ENCODE peak calls at places on chromosomes 1 and 21, in eight cellular contexts. One of them, this sample, is unnamed.

GRCh38 chr1:10429868-10430215 is 391 bp upstream of the CENPS start:
- DNase-seq in activated CD4-positive, CD25-positive, alpha-beta regulatory T cell treated with anti-CD3 and anti-CD28 coated beads, Interleukin-2, amount 50 U/mL, for 72 hours: no peak
- DNase-seq in CD4-positive, CD25-positive, alpha-beta regulatory T cell: no peak
- DNase-seq in HTR-8/SVneo: no peak
- DNase-seq in fibroblast of the aortic adventitia: peak; percentile 47
- DNase-seq in substantia nigra: no peak
- DNase-seq in NCI-H2081: no peak
- DNase-seq in GM23338: no peak
- DNase-seq in this sample: no peak

GRCh38 chr1:41683681-41684500 is 199.4 kb upstream of the EDN2 start:
- DNase-seq in HTR-8/SVneo: no peak
- DNase-seq in activated CD4-positive, CD25-positive, alpha-beta regulatory T cell treated with anti-CD3 and anti-CD28 coated beads, Interleukin-2, amount 50 U/mL, for 72 hours: no peak
- DNase-seq in fibroblast of the aortic adventitia: no peak
- DNase-seq in GM23338: no peak
- DNase-seq in NCI-H2081: no peak
- DNase-seq in CD4-positive, CD25-positive, alpha-beta regulatory T cell: peak; percentile 73
- DNase-seq in substantia nigra: no peak
- DNase-seq in this sample: peak; percentile 52

GRCh38 chr1:55214214-55214902 is 806 bp downstream of the USP24 start:
- DNase-seq in NCI-H2081: peak; percentile 56
- DNase-seq in fibroblast of the aortic adventitia: no peak
- DNase-seq in activated CD4-positive, CD25-positive, alpha-beta regulatory T cell treated with anti-CD3 and anti-CD28 coated beads, Interleukin-2, amount 50 U/mL, for 72 hours: peak; percentile 59
- DNase-seq in substantia nigra: no peak
- DNase-seq in HTR-8/SVneo: no peak
- DNase-seq in GM23338: peak; percentile 83
- DNase-seq in CD4-positive, CD25-positive, alpha-beta regulatory T cell: peak; percentile 40
- DNase-seq in this sample: peak; percentile 57

GRCh38 chr1:179144621-179145020 is 62.8 kb downstream of the TOR3A start:
- DNase-seq in CD4-positive, CD25-positive, alpha-beta regulatory T cell: no peak
- DNase-seq in fibroblast of the aortic adventitia: no peak
- DNase-seq in HTR-8/SVneo: no peak
- DNase-seq in NCI-H2081: no peak
- DNase-seq in activated CD4-positive, CD25-positive, alpha-beta regulatory T cell treated with anti-CD3 and anti-CD28 coated beads, Interleukin-2, amount 50 U/mL, for 72 hours: no peak
- DNase-seq in substantia nigra: no peak
- DNase-seq in GM23338: no peak
- DNase-seq in this sample: no peak

GRCh38 chr1:117162806-117163205 is 41.3 kb upstream of the TRIM45 start:
- DNase-seq in activated CD4-positive, CD25-positive, alpha-beta regulatory T cell treated with anti-CD3 and anti-CD28 coated beads, Interleukin-2, amount 50 U/mL, for 72 hours: no peak
- DNase-seq in NCI-H2081: no peak
- DNase-seq in fibroblast of the aortic adventitia: no peak
- DNase-seq in GM23338: no peak
- DNase-seq in substantia nigra: no peak
- DNase-seq in CD4-positive, CD25-positive, alpha-beta regulatory T cell: no peak
- DNase-seq in HTR-8/SVneo: no peak
- DNase-seq in this sample: no peak

GRCh38 chr21:41783476-41784150 is 16.8 kb upstream of the RIPK4 start:
- DNase-seq in GM23338: no peak
- DNase-seq in NCI-H2081: peak; percentile 85
- DNase-seq in substantia nigra: no peak
- DNase-seq in activated CD4-positive, CD25-positive, alpha-beta regulatory T cell treated with anti-CD3 and anti-CD28 coated beads, Interleukin-2, amount 50 U/mL, for 72 hours: no peak
- DNase-seq in CD4-positive, CD25-positive, alpha-beta regulatory T cell: no peak
- DNase-seq in fibroblast of the aortic adventitia: peak; percentile 4
- DNase-seq in HTR-8/SVneo: peak; percentile 53
- DNase-seq in this sample: no peak

GRCh38 chr1:16721871-16722641 is 18.3 kb upstream of the RNU1-4 start:
- DNase-seq in CD4-positive, CD25-positive, alpha-beta regulatory T cell: peak; percentile 0
- DNase-seq in NCI-H2081: no peak
- DNase-seq in substantia nigra: no peak
- DNase-seq in activated CD4-positive, CD25-positive, alpha-beta regulatory T cell treated with anti-CD3 and anti-CD28 coated beads, Interleukin-2, amount 50 U/mL, for 72 hours: peak; percentile 17
- DNase-seq in fibroblast of the aortic adventitia: no peak
- DNase-seq in GM23338: no peak
- DNase-seq in HTR-8/SVneo: no peak
- DNase-seq in this sample: no peak

GRCh38 chr1:48960304-48960703 is 183.6 kb upstream of the BEND5 start:
- DNase-seq in HTR-8/SVneo: no peak
- DNase-seq in CD4-positive, CD25-positive, alpha-beta regulatory T cell: no peak
- DNase-seq in GM23338: no peak
- DNase-seq in activated CD4-positive, CD25-positive, alpha-beta regulatory T cell treated with anti-CD3 and anti-CD28 coated beads, Interleukin-2, amount 50 U/mL, for 72 hours: no peak
- DNase-seq in fibroblast of the aortic adventitia: no peak
- DNase-seq in NCI-H2081: no peak
- DNase-seq in substantia nigra: no peak
- DNase-seq in this sample: no peak

GRCh38 chr1:1534401-1535145 is 5.9 kb downstream of the TMEM240 start:
- DNase-seq in HTR-8/SVneo: no peak
- DNase-seq in NCI-H2081: no peak
- DNase-seq in CD4-positive, CD25-positive, alpha-beta regulatory T cell: no peak
- DNase-seq in substantia nigra: no peak
- DNase-seq in activated CD4-positive, CD25-positive, alpha-beta regulatory T cell treated with anti-CD3 and anti-CD28 coated beads, Interleukin-2, amount 50 U/mL, for 72 hours: no peak
- DNase-seq in GM23338: no peak
- DNase-seq in fibroblast of the aortic adventitia: no peak
- DNase-seq in this sample: no peak